ENCODE peak calls at places on chromosomes 5 and 9, in eight cellular contexts. One of them, this sample, is unnamed.
A peak's percentile ranks its signal among the peaks of the same experiment; 100 is the strongest.

GRCh38 chr9:110615526-110615925 is 36.0 kb upstream of the SVEP1 start:
- DNase-seq in heart left ventricle: no peak
- DNase-seq in stomach: no peak
- DNase-seq in HCT116: no peak
- DNase-seq in gastrocnemius medialis: no peak
- DNase-seq in sigmoid colon: no peak
- DNase-seq in esophagus squamous epithelium: no peak
- DNase-seq in tibial nerve: no peak
- DNase-seq in this sample: no peak

GRCh38 chr9:109830587-109830986 is 50.6 kb downstream of the PALM2AKAP2 start:
- DNase-seq in heart left ventricle: no peak
- DNase-seq in gastrocnemius medialis: no peak
- DNase-seq in HCT116: no peak
- DNase-seq in esophagus squamous epithelium: no peak
- DNase-seq in tibial nerve: no peak
- DNase-seq in sigmoid colon: no peak
- DNase-seq in stomach: no peak
- DNase-seq in this sample: no peak

GRCh38 chr5:154811653-154812465 is 38.5 kb downstream of the FAXDC2 start:
- DNase-seq in sigmoid colon: peak; percentile 78
- DNase-seq in gastrocnemius medialis: peak; percentile 53
- DNase-seq in heart left ventricle: peak; percentile 59
- DNase-seq in esophagus squamous epithelium: no peak
- DNase-seq in tibial nerve: peak; percentile 60
- DNase-seq in stomach: peak; percentile 65
- DNase-seq in HCT116: peak; percentile 59
- DNase-seq in this sample: no peak

GRCh38 chr9:94697972-94698581 is 28.4 kb upstream of the AOPEP start:
- DNase-seq in gastrocnemius medialis: no peak
- DNase-seq in heart left ventricle: no peak
- DNase-seq in HCT116: no peak
- DNase-seq in tibial nerve: no peak
- DNase-seq in sigmoid colon: no peak
- DNase-seq in stomach: no peak
- DNase-seq in esophagus squamous epithelium: no peak
- DNase-seq in this sample: no peak

GRCh38 chr5:103428411-103428871 is 134.1 kb downstream of the NUDT12 start:
- DNase-seq in gastrocnemius medialis: no peak
- DNase-seq in sigmoid colon: no peak
- DNase-seq in HCT116: no peak
- DNase-seq in heart left ventricle: peak; percentile 63
- DNase-seq in stomach: peak; percentile 40
- DNase-seq in tibial nerve: no peak
- DNase-seq in esophagus squamous epithelium: no peak
- DNase-seq in this sample: no peak

GRCh38 chr5:171288066-171288465 is 21.0 kb upstream of the TLX3 start:
- DNase-seq in sigmoid colon: no peak
- DNase-seq in esophagus squamous epithelium: no peak
- DNase-seq in heart left ventricle: no peak
- DNase-seq in tibial nerve: no peak
- DNase-seq in stomach: no peak
- DNase-seq in gastrocnemius medialis: no peak
- DNase-seq in HCT116: no peak
- DNase-seq in this sample: no peak

GRCh38 chr5:157949520-157949919 is 90.6 kb upstream of the CLINT1 start:
- DNase-seq in esophagus squamous epithelium: no peak
- DNase-seq in heart left ventricle: no peak
- DNase-seq in tibial nerve: no peak
- DNase-seq in stomach: no peak
- DNase-seq in gastrocnemius medialis: no peak
- DNase-seq in sigmoid colon: no peak
- DNase-seq in HCT116: no peak
- DNase-seq in this sample: no peak

GRCh38 chr9:126690431-126691051 is 76.8 kb downstream of the LMX1B start:
- DNase-seq in heart left ventricle: peak; percentile 51
- DNase-seq in stomach: peak; percentile 73
- DNase-seq in sigmoid colon: peak; percentile 55
- DNase-seq in tibial nerve: no peak
- DNase-seq in HCT116: peak; percentile 24
- DNase-seq in gastrocnemius medialis: no peak
- DNase-seq in esophagus squamous epithelium: no peak
- DNase-seq in this sample: no peak

GRCh38 chr5:19837536-19838179 is 150.3 kb downstream of the CDH18 start:
- DNase-seq in esophagus squamous epithelium: no peak
- DNase-seq in sigmoid colon: no peak
- DNase-seq in gastrocnemius medialis: no peak
- DNase-seq in heart left ventricle: no peak
- DNase-seq in stomach: no peak
- DNase-seq in HCT116: no peak
- DNase-seq in tibial nerve: no peak
- DNase-seq in this sample: no peak

GRCh38 chr5:126464959-126465358 is 41.8 kb downstream of the GRAMD2B start:
- DNase-seq in sigmoid colon: no peak
- DNase-seq in HCT116: no peak
- DNase-seq in stomach: peak; percentile 79
- DNase-seq in esophagus squamous epithelium: no peak
- DNase-seq in tibial nerve: no peak
- DNase-seq in heart left ventricle: no peak
- DNase-seq in gastrocnemius medialis: no peak
- DNase-seq in this sample: no peak

GRCh38 chr9:131732061-131732526 is 7.8 kb downstream of the RAPGEF1 start:
- DNase-seq in esophagus squamous epithelium: no peak
- DNase-seq in HCT116: no peak
- DNase-seq in heart left ventricle: no peak
- DNase-seq in gastrocnemius medialis: peak; percentile 85
- DNase-seq in sigmoid colon: peak; percentile 94
- DNase-seq in stomach: no peak
- DNase-seq in tibial nerve: no peak
- DNase-seq in this sample: no peak

GRCh38 chr9:129318121-129319075 is 140.3 kb upstream of the IER5L start:
- DNase-seq in esophagus squamous epithelium: no peak
- DNase-seq in heart left ventricle: peak; percentile 55
- DNase-seq in sigmoid colon: peak; percentile 69
- DNase-seq in stomach: peak; percentile 23
- DNase-seq in gastrocnemius medialis: peak; percentile 29
- DNase-seq in tibial nerve: no peak
- DNase-seq in HCT116: no peak
- DNase-seq in this sample: peak; percentile 65

GRCh38 chr5:28770307-28770706 is 1731.9 kb upstream of the CDH9 start:
- DNase-seq in heart left ventricle: no peak
- DNase-seq in esophagus squamous epithelium: no peak
- DNase-seq in sigmoid colon: no peak
- DNase-seq in tibial nerve: no peak
- DNase-seq in stomach: no peak
- DNase-seq in gastrocnemius medialis: no peak
- DNase-seq in HCT116: no peak
- DNase-seq in this sample: no peak

GRCh38 chr5:113267361-113267900 is 167.4 kb downstream of the TSSK1B start:
- DNase-seq in stomach: no peak
- DNase-seq in gastrocnemius medialis: no peak
- DNase-seq in HCT116: no peak
- DNase-seq in tibial nerve: no peak
- DNase-seq in heart left ventricle: no peak
- DNase-seq in esophagus squamous epithelium: no peak
- DNase-seq in sigmoid colon: no peak
- DNase-seq in this sample: no peak

GRCh38 chr9:79623799-79624721 is 52.3 kb downstream of the TLE4 start:
- DNase-seq in sigmoid colon: peak; percentile 63
- DNase-seq in esophagus squamous epithelium: peak; percentile 2
- DNase-seq in stomach: no peak
- DNase-seq in heart left ventricle: peak; percentile 50
- DNase-seq in HCT116: no peak
- DNase-seq in tibial nerve: no peak
- DNase-seq in gastrocnemius medialis: peak; percentile 28
- DNase-seq in this sample: no peak

GRCh38 chr9:128921881-128922763 is 1.3 kb downstream of the PHYHD1 start:
- DNase-seq in sigmoid colon: peak; percentile 84
- DNase-seq in esophagus squamous epithelium: no peak
- DNase-seq in tibial nerve: peak; percentile 39
- DNase-seq in stomach: peak; percentile 55
- DNase-seq in heart left ventricle: peak; percentile 69
- DNase-seq in gastrocnemius medialis: peak; percentile 30
- DNase-seq in HCT116: no peak
- DNase-seq in this sample: no peak

GRCh38 chr9:10793306-10793705 is 180.5 kb upstream of the PTPRD start:
- DNase-seq in HCT116: no peak
- DNase-seq in sigmoid colon: no peak
- DNase-seq in tibial nerve: no peak
- DNase-seq in gastrocnemius medialis: no peak
- DNase-seq in heart left ventricle: no peak
- DNase-seq in esophagus squamous epithelium: no peak
- DNase-seq in stomach: no peak
- DNase-seq in this sample: no peak

GRCh38 chr9:113521693-113522260 is 58.2 kb downstream of the RGS3 start:
- DNase-seq in tibial nerve: no peak
- DNase-seq in HCT116: no peak
- DNase-seq in sigmoid colon: no peak
- DNase-seq in stomach: no peak
- DNase-seq in esophagus squamous epithelium: no peak
- DNase-seq in gastrocnemius medialis: no peak
- DNase-seq in heart left ventricle: no peak
- DNase-seq in this sample: no peak

GRCh38 chr5:399296-400281 is 43.4 kb upstream of the EXOC3 start:
- DNase-seq in gastrocnemius medialis: peak; percentile 55
- DNase-seq in HCT116: peak; percentile 40
- DNase-seq in heart left ventricle: peak; percentile 91
- DNase-seq in tibial nerve: peak; percentile 65
- DNase-seq in esophagus squamous epithelium: peak; percentile 12
- DNase-seq in sigmoid colon: peak; percentile 90
- DNase-seq in stomach: peak; percentile 74
- DNase-seq in this sample: peak; percentile 95

GRCh38 chr5:116864157-116864837 is 289.7 kb upstream of the SEMA6A start:
- DNase-seq in tibial nerve: no peak
- DNase-seq in gastrocnemius medialis: no peak
- DNase-seq in stomach: no peak
- DNase-seq in esophagus squamous epithelium: no peak
- DNase-seq in HCT116: no peak
- DNase-seq in heart left ventricle: no peak
- DNase-seq in sigmoid colon: no peak
- DNase-seq in this sample: no peak

GRCh38 chr5:93578813-93579560 is 2.0 kb downstream of the NR2F1-AS1 start:
- DNase-seq in esophagus squamous epithelium: no peak
- DNase-seq in gastrocnemius medialis: no peak
- DNase-seq in tibial nerve: peak; percentile 81
- DNase-seq in HCT116: no peak
- DNase-seq in stomach: no peak
- DNase-seq in heart left ventricle: peak; percentile 33
- DNase-seq in sigmoid colon: peak; percentile 83
- DNase-seq in this sample: no peak

GRCh38 chr5:25713259-25713658 is 1068.5 kb upstream of the CDH10 start:
- DNase-seq in sigmoid colon: no peak
- DNase-seq in HCT116: no peak
- DNase-seq in tibial nerve: no peak
- DNase-seq in stomach: no peak
- DNase-seq in gastrocnemius medialis: no peak
- DNase-seq in esophagus squamous epithelium: no peak
- DNase-seq in heart left ventricle: no peak
- DNase-seq in this sample: no peak

DNA sequence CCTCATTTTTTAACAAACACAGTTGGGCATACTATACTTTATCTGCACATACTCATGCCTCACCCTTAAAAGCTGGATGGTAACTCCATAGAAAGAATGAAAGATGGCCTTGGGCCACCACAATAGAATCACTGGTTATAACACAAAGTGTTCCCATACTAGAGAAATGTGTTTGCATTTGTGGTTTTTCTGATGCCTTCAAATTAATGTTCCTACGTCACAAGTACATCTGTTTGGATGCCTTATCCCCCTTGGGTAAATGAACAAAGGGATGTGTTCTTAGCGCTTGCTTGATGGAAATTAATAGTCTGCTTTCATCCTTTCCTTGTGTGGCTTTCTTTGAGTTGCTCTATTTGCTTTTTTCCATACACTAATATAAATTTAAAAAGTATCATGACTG is 291.1 kb upstream of the PDE4D start:
- DNase-seq in tibial nerve: peak; percentile 6
- DNase-seq in heart left ventricle: no peak
- DNase-seq in sigmoid colon: no peak
- DNase-seq in gastrocnemius medialis: no peak
- DNase-seq in esophagus squamous epithelium: no peak
- DNase-seq in stomach: no peak
- DNase-seq in HCT116: no peak
- DNase-seq in this sample: no peak
- TF ChIP-seq POLR2A in tibial nerve: no peak
- TF ChIP-seq POLR2A in heart left ventricle: no peak
- TF ChIP-seq POLR2A in sigmoid colon: no peak
- TF ChIP-seq POLR2A in gastrocnemius medialis: no peak
- TF ChIP-seq POLR2A in esophagus squamous epithelium: no peak
- TF ChIP-seq POLR2A in stomach: no peak
- TF ChIP-seq POLR2A in HCT116: no peak
- TF ChIP-seq POLR2A in this sample: no peak

DNA sequence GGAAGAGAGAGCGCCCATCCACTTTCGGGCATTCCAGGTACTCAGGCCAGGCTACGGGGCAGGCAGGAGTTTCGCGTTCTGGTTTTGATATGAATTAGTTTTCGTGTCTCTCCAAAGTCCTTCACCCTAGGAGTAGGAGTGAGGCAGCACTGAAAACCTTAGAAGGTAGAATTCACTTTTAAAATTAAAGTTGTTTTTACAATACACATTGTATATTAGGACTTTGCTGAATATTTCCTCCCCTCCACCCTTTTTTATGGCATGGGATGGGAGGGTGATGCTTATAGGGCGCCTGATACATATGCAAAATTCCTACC is 747 bp downstream of the ITGA1 start:
- DNase-seq in sigmoid colon: no peak
- DNase-seq in esophagus squamous epithelium: no peak
- DNase-seq in tibial nerve: no peak
- DNase-seq in stomach: no peak
- DNase-seq in gastrocnemius medialis: no peak
- DNase-seq in HCT116: no peak
- DNase-seq in heart left ventricle: no peak
- DNase-seq in this sample: no peak
- H3K4me1 ChIP-seq in sigmoid colon: peaks cover 46% of the 10 kb centered on the region
- H3K4me1 ChIP-seq in esophagus squamous epithelium: peaks cover 10% of the 10 kb centered on the region
- H3K4me1 ChIP-seq in tibial nerve: no peaks in the 10 kb centered on the region
- H3K4me1 ChIP-seq in stomach: no peaks in the 10 kb centered on the region
- H3K4me1 ChIP-seq in gastrocnemius medialis: peaks cover 11% of the 10 kb centered on the region
- H3K4me1 ChIP-seq in HCT116: peaks cover 25% of the 10 kb centered on the region
- H3K4me1 ChIP-seq in heart left ventricle: peaks cover 5% of the 10 kb centered on the region
- H3K4me1 ChIP-seq in this sample: peaks cover 12% of the 10 kb centered on the region

DNA sequence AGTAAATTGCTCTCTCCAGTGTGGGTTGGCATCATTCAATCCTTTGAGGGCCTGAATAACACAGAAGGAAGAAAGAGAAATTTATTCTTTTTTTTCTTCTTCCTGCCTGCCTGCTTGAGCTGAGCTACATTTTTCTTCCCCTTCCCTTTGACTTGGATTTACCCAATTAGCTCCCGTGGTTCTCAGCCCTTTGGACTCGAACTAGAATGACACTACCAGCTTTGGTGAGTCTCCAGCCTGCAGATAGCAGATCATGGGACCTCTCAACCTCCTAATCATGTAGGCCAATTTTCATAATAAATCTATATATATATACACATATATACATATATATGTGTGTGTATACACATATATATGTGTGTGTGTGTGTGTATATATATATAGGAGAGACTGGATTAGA is 128.6 kb downstream of the ISOC1 start:
- DNase-seq in tibial nerve: no peak
- DNase-seq in heart left ventricle: no peak
- DNase-seq in stomach: no peak
- DNase-seq in gastrocnemius medialis: no peak
- DNase-seq in esophagus squamous epithelium: no peak
- DNase-seq in HCT116: no peak
- DNase-seq in sigmoid colon: no peak
- DNase-seq in this sample: no peak
- H3K27ac ChIP-seq in tibial nerve: no peak overlapping the region
- H3K27ac ChIP-seq in heart left ventricle: no peak overlapping the region
- H3K27ac ChIP-seq in stomach: no peak overlapping the region
- H3K27ac ChIP-seq in gastrocnemius medialis: no peak overlapping the region
- H3K27ac ChIP-seq in esophagus squamous epithelium: no peak overlapping the region
- H3K27ac ChIP-seq in HCT116: no peak overlapping the region
- H3K27ac ChIP-seq in sigmoid colon: no peak overlapping the region
- H3K27ac ChIP-seq in this sample: no peak overlapping the region

GRCh38 chr9:76159288-76159926 is 234.8 kb downstream of the RFK start:
- DNase-seq in stomach: no peak
- DNase-seq in tibial nerve: no peak
- DNase-seq in esophagus squamous epithelium: no peak
- DNase-seq in HCT116: no peak
- DNase-seq in gastrocnemius medialis: no peak
- DNase-seq in heart left ventricle: no peak
- DNase-seq in sigmoid colon: no peak
- DNase-seq in this sample: no peak
- TF ChIP-seq POLR2A in stomach: no peak
- TF ChIP-seq POLR2A in tibial nerve: no peak
- TF ChIP-seq POLR2A in esophagus squamous epithelium: no peak
- TF ChIP-seq POLR2A in HCT116: no peak
- TF ChIP-seq POLR2A in gastrocnemius medialis: no peak
- TF ChIP-seq POLR2A in heart left ventricle: no peak
- TF ChIP-seq POLR2A in sigmoid colon: no peak
- TF ChIP-seq POLR2A in this sample: no peak